ENCODE peak calls at places on chromosomes 6 and 20, in nine cellular contexts. X is AG04449, Y is OCI-LY7, M is HCT116, V is left ventricle myocardium inferior, A is astrocyte, I is endothelial cell of umbilical vein, K is fibroblast of pulmonary artery, D is foreskin fibroblast. C is an unnamed sample.
A peak's percentile ranks its signal among the peaks of the same experiment; 100 is the strongest.

GRCh38 chr6:26243742-26244141 is 121.3 kb upstream of the BTN3A2 start:
- DNase-seq in X (no peak), Y (no peak), M (no peak), V (no peak), A (no peak), I (no peak), K (no peak), D (no peak), C (no peak)

GRCh38 chr6:32047084-32047478 is 8.9 kb downstream of the CYP21A2 start:
- DNase-seq in X (no peak), Y (no peak), M (peak; percentile 21), V (peak; percentile 38), A (peak; percentile 25), I (peak; percentile 68), K (peak; percentile 46), D (peak; percentile 57), C (peak; percentile 35)

GRCh38 chr20:23705895-23706294 is 17.1 kb upstream of the CST4 start:
- DNase-seq in X (no peak), Y (no peak), M (no peak), V (no peak), A (no peak), I (no peak), K (no peak), D (no peak), C (no peak)

GRCh38 chr20:4795394-4795793 is 73.7 kb downstream of the PRND start:
- DNase-seq in X (peak; percentile 21), Y (no peak), M (peak; percentile 6), V (no peak), A (peak; percentile 45), I (peak; percentile 52), K (peak; percentile 70), D (peak; percentile 58), C (no peak)

GRCh38 chr6:15431762-15432495 is 186.1 kb downstream of the JARID2 start:
- DNase-seq in X (no peak), Y (no peak), M (no peak), V (no peak), A (peak; percentile 74), I (no peak), K (peak; percentile 62), D (no peak), C (no peak)

GRCh38 chr6:79515436-79515835 is 21.8 kb downstream of the LCA5 start:
- DNase-seq in X (no peak), Y (no peak), M (no peak), V (no peak), A (no peak), I (no peak), K (no peak), D (no peak), C (no peak)

GRCh38 chr6:75201901-75202672 is 3.8 kb downstream of the COL12A1 start:
- DNase-seq in X (no peak), Y (no peak), M (no peak), V (peak; percentile 40), A (peak; percentile 53), I (peak; percentile 46), K (peak; percentile 37), D (no peak), C (no peak)

GRCh38 chr6:2971420-2972218 is at the start of gene SERPINB6:
- DNase-seq in X (no peak), Y (no peak), M (no peak), V (peak; percentile 89), A (peak; percentile 62), I (peak; percentile 76), K (peak; percentile 78), D (peak; percentile 90), C (peak; percentile 90)

GRCh38 chr6:106439459-106439858 is 78.9 kb downstream of the CRYBG1 start:
- DNase-seq in X (no peak), Y (no peak), M (no peak), V (no peak), A (no peak), I (no peak), K (no peak), D (peak; percentile 33), C (no peak)

GRCh38 chr6:161254754-161255253 is 19.1 kb downstream of the AGPAT4 start:
- DNase-seq in X (no peak), Y (no peak), M (no peak), V (no peak), A (peak; percentile 33), I (no peak), K (peak; percentile 56), D (peak; percentile 52), C (no peak)

DNA sequence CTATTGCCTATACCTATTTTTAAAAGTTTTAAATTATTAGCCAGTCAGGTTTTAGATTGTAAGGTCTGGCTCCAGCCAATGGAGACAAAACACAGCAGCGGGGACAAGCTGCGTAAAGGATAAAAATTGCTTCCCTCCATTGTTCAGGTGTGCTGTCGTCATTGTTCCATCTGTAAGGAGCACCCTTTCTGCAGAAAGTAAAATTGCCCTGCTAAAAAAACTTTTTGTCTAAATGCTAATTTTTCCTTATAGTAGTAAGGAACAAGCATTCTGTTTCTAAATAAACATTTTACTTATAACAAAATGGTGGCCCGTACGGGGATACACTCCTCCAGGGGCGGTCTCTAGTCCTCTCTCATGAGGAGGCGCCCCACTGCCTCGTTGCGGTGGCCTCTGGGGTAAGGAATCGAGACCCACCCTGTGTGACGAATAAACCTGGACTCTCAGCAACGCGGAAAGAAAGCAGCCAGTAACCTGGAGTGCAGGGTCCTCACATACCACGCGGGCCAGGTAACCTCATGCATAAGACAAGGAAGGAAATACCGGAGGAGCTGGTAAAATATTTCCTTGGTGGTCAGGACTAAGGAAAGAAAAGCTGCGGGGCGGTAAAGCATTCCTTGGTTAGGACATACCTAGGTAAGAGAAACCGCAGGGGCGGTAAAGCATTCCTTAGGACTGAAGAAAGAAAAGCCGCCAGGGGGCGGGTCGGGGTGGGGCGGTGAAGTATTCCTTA is 80.5 kb downstream of the SYTL3 start:
- DNase-seq in X (no peak), Y (no peak), M (peak; percentile 100), V (no peak), A (no peak), I (no peak), K (no peak), D (no peak), C (no peak)
- TF ChIP-seq CTCF in X (no peak), Y (no peak), M (no peak), V (no peak), A (no peak), I (no peak), K (no peak), D (no peak), C (no peak)

GRCh38 chr6:113414511-113414910 is 442.6 kb upstream of the MARCKS start:
- DNase-seq in X (no peak), Y (peak; percentile 4), M (peak; percentile 57), V (no peak), A (peak; percentile 73), I (peak; percentile 79), K (peak; percentile 82), D (peak; percentile 85), C (peak; percentile 49)
- TF ChIP-seq CTCF in X (peak; percentile 70), Y (peak; percentile 34), M (peak; percentile 50), V (peak; percentile 68), A (peak; percentile 71), I (peak; percentile 55), K (peak; percentile 81), D (peak; percentile 63), C (peak; percentile 22)

DNA sequence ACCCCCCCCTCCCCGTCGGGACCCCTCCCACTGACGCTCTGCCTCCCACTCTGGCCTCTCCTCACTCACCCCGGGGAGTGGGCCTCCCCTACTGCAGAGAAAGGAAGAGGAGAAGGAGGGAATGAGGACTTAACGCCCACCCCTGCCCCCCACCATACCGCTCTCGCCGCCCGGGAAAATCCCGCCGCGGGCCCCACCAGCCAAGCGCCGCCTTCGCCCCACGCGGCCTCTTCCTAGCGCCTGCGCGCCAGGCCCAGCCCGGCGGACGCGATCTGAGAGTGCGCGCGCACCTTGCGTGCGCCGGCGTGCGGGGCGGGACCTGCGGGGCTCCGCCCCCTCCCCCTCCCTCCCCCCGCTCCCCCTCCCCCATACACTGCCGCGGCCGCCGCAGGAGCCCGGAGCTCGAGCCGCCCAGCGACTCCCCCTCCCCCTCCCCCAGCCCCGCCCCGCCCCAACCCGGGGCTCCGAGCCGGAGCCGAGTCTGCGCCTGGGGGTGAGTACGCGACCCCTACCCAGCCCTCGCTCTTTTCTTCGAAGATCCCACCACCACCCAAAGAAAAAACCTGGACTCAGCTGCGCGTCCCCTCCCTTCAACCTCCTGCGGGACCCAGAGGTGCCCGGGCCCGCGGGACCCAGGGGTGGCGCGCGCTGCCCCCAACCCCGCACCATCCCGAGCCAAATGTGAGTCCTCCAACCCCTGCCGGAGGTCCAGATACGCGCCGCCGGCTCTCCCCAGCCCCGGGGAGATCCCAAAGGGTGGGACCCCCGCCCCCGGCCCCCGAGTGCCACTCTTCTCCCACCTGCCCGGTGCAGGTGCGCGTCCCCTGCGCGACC is at the start of the genes MRPL14 and TMEM63B:
- DNase-seq in X (no peak), Y (peak; percentile 93), M (peak; percentile 65), V (peak; percentile 86), A (peak; percentile 58), I (peak; percentile 81), K (peak; percentile 91), D (peak; percentile 97), C (peak; percentile 87)
- TF ChIP-seq CTCF in X (no peak), Y (peak; percentile 2), M (no peak), V (no peak), A (no peak), I (no peak), K (no peak), D (no peak), C (no peak)

DNA sequence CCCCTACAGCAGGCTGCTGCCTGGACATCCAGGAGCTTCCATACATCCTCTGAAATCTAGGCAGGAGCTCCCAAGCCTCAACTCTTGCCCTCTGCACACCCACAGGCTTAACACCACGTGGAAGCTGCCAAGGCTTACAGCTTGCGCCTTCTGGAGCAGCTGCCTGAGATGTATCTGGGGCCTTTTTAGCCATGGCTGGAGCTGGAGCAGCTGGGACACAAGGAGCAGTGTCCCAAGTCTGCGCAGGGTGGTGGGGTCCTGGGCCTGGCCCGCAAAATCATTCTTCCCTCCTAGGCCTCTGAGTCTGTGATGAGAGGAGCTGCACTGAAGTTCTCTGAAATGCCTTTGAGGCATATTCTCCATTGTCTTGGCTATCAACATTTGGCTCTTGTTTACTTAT is 255.0 kb downstream of the DLL1 start:
- DNase-seq in X (no peak), Y (no peak), M (no peak), V (no peak), A (no peak), I (no peak), K (no peak), D (no peak), C (no peak)
- TF ChIP-seq CTCF in X (no peak), Y (no peak), M (no peak), V (no peak), A (no peak), I (no peak), K (no peak), D (no peak), C (no peak)

GRCh38 chr20:18034039-18034438 is 23.7 kb downstream of the OVOL2 start:
- DNase-seq in X (no peak), Y (no peak), M (no peak), V (no peak), A (no peak), I (no peak), K (no peak), D (no peak), C (no peak)

GRCh38 chr20:18031888-18032509 is 25.7 kb downstream of the OVOL2 start:
- DNase-seq in X (no peak), Y (no peak), M (no peak), V (no peak), A (no peak), I (no peak), K (no peak), D (no peak), C (no peak)

GRCh38 chr20:18030020-18030419 is 27.7 kb downstream of the OVOL2 start:
- DNase-seq in X (no peak), Y (no peak), M (no peak), V (no peak), A (no peak), I (no peak), K (no peak), D (no peak), C (no peak)

GRCh38 chr20:18031050-18031449 is 26.7 kb downstream of the OVOL2 start:
- DNase-seq in X (no peak), Y (no peak), M (no peak), V (no peak), A (no peak), I (no peak), K (no peak), D (no peak), C (no peak)

GRCh38 chr20:18032977-18033892 is 24.5 kb downstream of the OVOL2 start:
- DNase-seq in X (no peak), Y (no peak), M (no peak), V (no peak), A (no peak), I (no peak), K (no peak), D (no peak), C (no peak)
- TF ChIP-seq CTCF in X (no peak), Y (no peak), M (no peak), V (no peak), A (no peak), I (no peak), K (peak; percentile 17), D (no peak), C (no peak)